ENCODE peak calls at places on chromosome 7, in eight cellular contexts. Y, O, L, K, I, A, F and U are unnamed samples. For H3K27me3, H3K4me1 and H3K36me3, the result is how much of the 10 kb centered on the place peaks cover.

GRCh38 chr7:82122290-82122689 is 321.3 kb downstream of the CACNA2D1 start:
- DNase-seq in Y (no peak), O (no peak), L (no peak), K (no peak), I (no peak), A (no peak), F (no peak), U (no peak)

GRCh38 chr7:140738280-140738679 is 41.8 kb downstream of the NDUFB2 start:
- DNase-seq in Y (no peak), O (no peak), L (no peak), K (no peak), I (peak), A (no peak), F (no peak), U (no peak)

GRCh38 chr7:47181609-47182264 is 400.2 kb downstream of the TNS3 start:
- DNase-seq in Y (no peak), O (no peak), L (no peak), K (no peak), I (no peak), A (no peak), F (no peak), U (no peak)

GRCh38 chr7:76424413-76425111 is at the start of gene ZP3:
- DNase-seq in Y (no peak), O (no peak), L (no peak), K (no peak), I (no peak), A (no peak), F (no peak), U (no peak)

GRCh38 chr7:91280180-91280579 is 15.9 kb downstream of the FZD1 start:
- DNase-seq in Y (no peak), O (no peak), L (no peak), K (no peak), I (peak), A (no peak), F (no peak), U (no peak)

GRCh38 chr7:74474271-74474865 is 20.7 kb downstream of the GTF2IRD1 start:
- DNase-seq in Y (no peak), O (no peak), L (no peak), K (no peak), I (peak), A (no peak), F (no peak), U (no peak)

GRCh38 chr7:55593515-55594318 is 21.4 kb upstream of the VOPP1 start:
- DNase-seq in Y (peak), O (peak), L (peak), K (peak), I (peak), A (peak), F (peak), U (peak)

GRCh38 chr7:90958669-90959068 is 305.6 kb upstream of the FZD1 start:
- DNase-seq in Y (no peak), O (no peak), L (no peak), K (peak), I (peak), A (no peak), F (no peak), U (no peak)

GRCh38 chr7:2512179-2512644 is 7.4 kb upstream of the LFNG start:
- DNase-seq in Y (peak), O (no peak), L (no peak), K (no peak), I (no peak), A (no peak), F (no peak), U (peak)

GRCh38 chr7:70208236-70209063 is 610.2 kb downstream of the AUTS2 start:
- DNase-seq in Y (no peak), O (no peak), L (no peak), K (no peak), I (no peak), A (no peak), F (no peak), U (no peak)

GRCh38 chr7:138667535-138667934 is 33.6 kb downstream of the SVOPL start:
- DNase-seq in Y (no peak), O (no peak), L (no peak), K (no peak), I (no peak), A (no peak), F (no peak), U (no peak)

GRCh38 chr7:8932751-8933150 is 499.3 kb downstream of the NXPH1 start:
- DNase-seq in Y (no peak), O (no peak), L (no peak), K (no peak), I (no peak), A (no peak), F (no peak), U (no peak)

GRCh38 chr7:97479740-97480290 is 252.1 kb upstream of the TAC1 start:
- DNase-seq in Y (no peak), O (no peak), L (no peak), K (peak), I (no peak), A (no peak), F (no peak), U (no peak)

GRCh38 chr7:50824882-50825281 is 42.2 kb upstream of the GRB10 start:
- DNase-seq in Y (no peak), O (no peak), L (no peak), K (no peak), I (no peak), A (no peak), F (no peak), U (no peak)

GRCh38 chr7:7517661-7518236 is 17.9 kb downstream of the COL28A1 start:
- DNase-seq in Y (no peak), O (no peak), L (no peak), K (no peak), I (no peak), A (no peak), F (no peak), U (no peak)

GRCh38 chr7:118059209-118059608 is 124.8 kb upstream of the LSM8 start:
- DNase-seq in Y (no peak), O (no peak), L (no peak), K (no peak), I (peak), A (no peak), F (no peak), U (no peak)
- H3K27me3 ChIP-seq in Y (under half), O (under half), L (under half), K (under half), I (under half), A (under half), F (under half), U (under half)

GRCh38 chr7:26656735-26657134 is 207.7 kb downstream of the SKAP2 start:
- DNase-seq in Y (no peak), O (no peak), L (no peak), K (no peak), I (no peak), A (no peak), F (no peak), U (no peak)

GRCh38 chr7:26657139-26657753 is 207.1 kb downstream of the SKAP2 start:
- DNase-seq in Y (no peak), O (no peak), L (no peak), K (no peak), I (no peak), A (no peak), F (no peak), U (no peak)

GRCh38 chr7:26653430-26653911 is 210.9 kb downstream of the SKAP2 start:
- DNase-seq in Y (no peak), O (no peak), L (no peak), K (peak), I (no peak), A (peak), F (no peak), U (no peak)

GRCh38 chr7:26655761-26656160 is 208.6 kb downstream of the SKAP2 start:
- DNase-seq in Y (no peak), O (no peak), L (no peak), K (no peak), I (no peak), A (no peak), F (no peak), U (no peak)

GRCh38 chr7:26653966-26654365 is 210.4 kb downstream of the SKAP2 start:
- DNase-seq in Y (no peak), O (no peak), L (no peak), K (peak), I (no peak), A (no peak), F (no peak), U (no peak)
- H3K4me1 ChIP-seq in Y (under half), O (under half), L (under half), K (under half), I (under half), A (under half), F (under half), U (under half)

DNA sequence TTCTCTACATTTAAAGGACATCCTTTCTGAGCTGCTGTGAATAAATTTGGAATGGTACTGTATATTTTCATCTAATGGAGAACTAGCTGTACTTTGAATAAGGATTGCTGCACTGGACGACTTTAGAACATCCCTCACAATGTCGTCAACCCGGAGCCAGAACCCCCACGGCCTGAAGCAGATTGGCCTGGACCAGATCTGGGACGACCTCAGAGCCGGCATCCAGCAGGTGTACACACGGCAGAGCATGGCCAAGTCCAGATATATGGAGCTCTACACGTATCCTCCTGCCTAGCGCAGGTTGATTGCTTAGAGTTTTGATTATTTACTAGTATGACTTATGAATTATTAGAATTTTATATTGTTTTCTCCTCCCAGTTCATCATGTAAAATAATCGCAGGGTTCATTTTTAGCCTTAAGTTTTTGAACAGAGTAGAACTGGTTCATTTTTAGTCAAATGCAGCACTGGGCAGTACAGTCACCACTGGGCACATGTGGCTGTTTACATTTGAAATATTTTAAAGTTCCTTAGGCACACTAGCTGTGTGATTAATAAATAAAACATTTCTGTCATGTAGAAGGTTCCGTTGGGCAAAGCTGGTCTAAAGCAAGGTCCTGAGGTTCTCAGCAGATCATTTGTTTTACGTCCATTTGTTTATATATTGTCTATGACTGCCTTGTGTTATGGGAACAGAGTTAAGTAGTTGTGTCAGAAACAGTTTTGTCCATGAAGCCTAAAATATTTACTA is 31.5 kb downstream of the CUL1 start:
- DNase-seq in Y (no peak), O (no peak), L (no peak), K (no peak), I (peak), A (no peak), F (no peak), U (no peak)
- H3K36me3 ChIP-seq in Y (under half), O (under half), L (under half), K (under half), I (under half), A (under half), F (half or more), U (under half)

DNA sequence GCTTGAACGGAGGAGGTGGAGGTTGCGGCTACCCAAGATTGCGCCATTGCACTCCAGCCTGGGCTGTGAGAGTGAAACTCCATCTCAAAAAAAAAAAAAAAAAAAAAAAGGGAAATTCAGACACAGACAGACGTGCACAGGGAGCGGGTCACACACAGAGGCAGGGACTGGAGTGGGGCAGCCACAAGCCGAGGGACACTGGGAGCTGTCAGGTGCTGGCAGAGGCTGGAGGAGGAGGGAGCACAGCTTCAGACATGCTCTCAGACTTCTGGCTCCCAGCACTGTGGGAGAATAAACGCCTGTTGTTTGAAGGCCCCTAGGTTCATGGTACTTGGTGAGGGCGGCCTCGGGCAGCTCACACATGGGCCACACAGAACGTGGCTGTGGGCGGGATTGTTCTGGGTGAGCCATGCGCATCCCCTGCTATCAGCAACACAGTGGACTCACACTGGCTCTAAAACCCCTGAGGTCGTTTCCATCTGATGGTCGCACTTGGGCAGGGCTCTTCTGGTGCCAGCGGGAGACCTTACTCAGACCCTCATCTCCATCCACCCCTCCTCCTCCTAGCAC is 375.9 kb downstream of the DNAJB6 start:
- DNase-seq in Y (no peak), O (no peak), L (no peak), K (no peak), I (no peak), A (peak), F (no peak), U (no peak)
- H3K27me3 ChIP-seq in Y (under half), O (under half), L (under half), K (under half), I (under half), A (under half), F (under half), U (under half)

GRCh38 chr7:106062521-106062931 is 49.6 kb downstream of the SYPL1 start:
- DNase-seq in Y (no peak), O (no peak), L (no peak), K (no peak), I (no peak), A (no peak), F (no peak), U (no peak)

GRCh38 chr7:106062006-106062405 is 50.1 kb downstream of the SYPL1 start:
- DNase-seq in Y (no peak), O (no peak), L (no peak), K (no peak), I (no peak), A (no peak), F (no peak), U (no peak)

GRCh38 chr7:106063039-106063438 is 49.1 kb downstream of the SYPL1 start:
- DNase-seq in Y (no peak), O (no peak), L (no peak), K (no peak), I (no peak), A (no peak), F (no peak), U (no peak)

GRCh38 chr7:106060394-106060920 is 51.7 kb downstream of the SYPL1 start:
- DNase-seq in Y (no peak), O (no peak), L (no peak), K (no peak), I (no peak), A (no peak), F (no peak), U (no peak)

DNA sequence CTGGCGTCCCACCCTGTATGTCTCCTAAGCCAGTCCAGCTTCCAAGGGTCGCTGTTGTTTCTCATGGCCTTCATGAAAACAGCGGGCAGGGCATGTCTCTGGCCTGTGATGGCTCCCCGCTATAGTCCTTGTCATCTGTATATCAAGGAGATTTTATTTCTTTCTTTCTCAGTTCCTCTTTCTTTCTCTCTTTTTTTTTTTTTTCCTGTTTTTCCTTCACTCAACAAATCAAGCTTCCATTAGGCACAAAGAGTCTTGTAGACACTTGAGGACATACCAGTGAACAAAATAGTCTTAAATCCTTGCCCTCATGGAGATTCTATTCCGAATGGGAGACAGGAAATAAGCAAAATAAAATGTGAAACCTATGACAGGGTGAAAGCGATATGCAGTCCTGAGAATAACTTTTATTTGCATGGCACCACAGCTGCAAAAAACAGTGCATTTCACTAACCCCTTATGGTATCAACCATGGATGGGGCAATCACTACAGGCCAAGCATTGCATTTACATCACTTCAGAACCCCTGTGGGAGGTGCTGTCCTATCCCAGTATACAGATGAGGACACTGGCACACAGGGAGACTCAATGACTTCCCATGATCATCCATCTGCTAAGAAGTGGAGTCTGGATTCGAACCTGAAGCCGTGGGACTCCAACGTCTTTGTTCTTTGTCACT is 50.7 kb downstream of the SYPL1 start:
- DNase-seq in Y (no peak), O (no peak), L (no peak), K (no peak), I (no peak), A (no peak), F (no peak), U (no peak)
- H3K4me1 ChIP-seq in Y (under half), O (half or more), L (under half), K (under half), I (under half), A (half or more), F (under half), U (under half)

DNA sequence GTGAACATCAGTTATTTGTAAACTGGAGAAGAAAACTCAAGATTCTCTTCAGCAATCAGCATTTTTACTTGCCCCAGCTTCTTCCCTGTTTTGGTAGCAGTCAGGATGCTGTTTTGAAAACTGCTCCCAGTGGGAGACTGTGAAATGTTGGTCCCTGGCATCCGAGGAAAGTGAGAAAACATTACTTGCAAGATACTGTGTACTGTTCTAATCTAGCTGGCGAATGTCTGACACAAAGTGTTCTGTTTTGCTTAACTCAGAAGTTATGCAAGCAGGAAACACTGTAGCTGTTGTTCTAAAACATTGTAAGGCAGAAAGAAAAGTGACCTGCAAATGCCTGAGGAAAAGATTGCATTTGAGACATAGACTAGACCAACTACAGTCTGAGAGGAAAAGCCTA is 171.8 kb upstream of the POM121L12 start:
- DNase-seq in Y (no peak), O (no peak), L (no peak), K (no peak), I (no peak), A (no peak), F (no peak), U (no peak)
- H3K36me3 ChIP-seq in Y (under half), O (under half), L (under half), K (under half), I (under half), A (under half), F (under half), U (under half)